ENCODE peak calls at places on chromosome 14, in five cellular contexts. Y, J, S, M and T are unnamed samples.

GRCh38 chr14:61524211-61524806 is 171.0 kb upstream of the HIF1A start:
- DNase-seq in Y (no peak), J (peak; percentile 78), S (peak; percentile 92), M (peak; percentile 54), T (no peak)

GRCh38 chr14:101927859-101928258 is 36.5 kb upstream of the DYNC1H1 start:
- DNase-seq in Y (peak; percentile 79), J (peak; percentile 99), S (no peak), M (no peak), T (no peak)

GRCh38 chr14:105532111-105532623 is 5.8 kb downstream of the TMEM121 start:
- DNase-seq in Y (no peak), J (no peak), S (no peak), M (no peak), T (no peak)

GRCh38 chr14:54828031-54828430 is 74.6 kb downstream of the GCH1 start:
- DNase-seq in Y (no peak), J (no peak), S (no peak), M (no peak), T (no peak)

GRCh38 chr14:93105362-93105761 is 10.4 kb downstream of the ITPK1 start:
- DNase-seq in Y (no peak), J (peak; percentile 71), S (no peak), M (no peak), T (no peak)

GRCh38 chr14:69873877-69874780 is 5.1 kb upstream of the SMOC1 start:
- DNase-seq in Y (no peak), J (peak; percentile 71), S (no peak), M (no peak), T (no peak)

GRCh38 chr14:20118795-20119194 is 8.3 kb downstream of the OR4K17 start:
- DNase-seq in Y (no peak), J (no peak), S (no peak), M (no peak), T (no peak)

GRCh38 chr14:23294734-23295561 is 7.7 kb downstream of the PPP1R3E start:
- DNase-seq in Y (no peak), J (peak; percentile 79), S (peak; percentile 59), M (peak; percentile 65), T (peak; percentile 41)

GRCh38 chr14:41743140-41743539 is 136.5 kb downstream of the LRFN5 start:
- DNase-seq in Y (no peak), J (no peak), S (no peak), M (no peak), T (no peak)

GRCh38 chr14:68548194-68549056 is 244.4 kb downstream of the ZFP36L1 start:
- DNase-seq in Y (peak; percentile 67), J (peak; percentile 98), S (no peak), M (peak; percentile 73), T (no peak)

GRCh38 chr14:52853522-52853854 is 62.1 kb upstream of the GNPNAT1 start:
- DNase-seq in Y (no peak), J (peak; percentile 35), S (no peak), M (no peak), T (no peak)

GRCh38 chr14:74956000-74956279 is 543 bp upstream of the PGF start:
- DNase-seq in Y (no peak), J (no peak), S (no peak), M (no peak), T (no peak)